ENCODE peak calls at places on chromosomes 16 and 17, in four cellular contexts. L is upper lobe of right lung, C is K562, Q is endothelial cell of umbilical vein. T is an unnamed sample.

GRCh38 chr17:72176902-72177660 is 56.3 kb downstream of the SOX9 start:
- DNase-seq in Q (no peak), C (no peak), L (no peak), T (no peak)

GRCh38 chr17:61309857-61310256 is 89.8 kb upstream of the TBX2 start:
- DNase-seq in Q (no peak), C (no peak), L (no peak), T (no peak)

GRCh38 chr17:80513201-80513600 is 31.4 kb upstream of the RPTOR start:
- DNase-seq in C (no peak), Q (no peak), L (no peak), T (no peak)

GRCh38 chr17:2949469-2950044 is 113.8 kb downstream of the OR1D5 start:
- DNase-seq in L (peak; percentile 46), C (no peak), Q (no peak), T (no peak)

GRCh38 chr17:34578656-34579016 is 746 bp upstream of the TMEM132E start:
- DNase-seq in L (no peak), Q (no peak), C (no peak), T (no peak)

GRCh38 chr17:29612404-29613370 is 10.0 kb downstream of the CORO6 start:
- DNase-seq in Q (no peak), L (no peak), C (no peak), T (no peak)

GRCh38 chr17:82710499-82711232 is 5.8 kb upstream of the FN3KRP start:
- DNase-seq in Q (no peak), C (no peak), L (no peak), T (no peak)

GRCh38 chr16:11297492-11298142 is 16.5 kb upstream of the PRM1 start:
- DNase-seq in C (peak; percentile 73), Q (peak; percentile 15), L (peak; percentile 91), T (peak; percentile 93)

GRCh38 chr16:426115-426905 is 861 bp downstream of the RAB11FIP3 start:
- DNase-seq in C (peak; percentile 65), L (no peak), Q (peak; percentile 16), T (peak; percentile 31)

GRCh38 chr17:17837966-17838962 is 1.5 kb upstream of the SREBF1 start:
- DNase-seq in Q (peak; percentile 59), C (no peak), L (peak; percentile 85), T (no peak)

GRCh38 chr17:19647697-19648474 is 665 bp upstream of the ALDH3A2 start:
- DNase-seq in C (no peak), Q (peak; percentile 72), L (peak; percentile 86), T (peak; percentile 65)

GRCh38 chr17:59298512-59298911 is 32.9 kb upstream of the YPEL2 start:
- DNase-seq in Q (no peak), C (no peak), L (no peak), T (no peak)

GRCh38 chr16:65786916-65787315 is 579.6 kb upstream of the CDH5 start:
- DNase-seq in Q (no peak), L (no peak), C (no peak), T (no peak)

DNA sequence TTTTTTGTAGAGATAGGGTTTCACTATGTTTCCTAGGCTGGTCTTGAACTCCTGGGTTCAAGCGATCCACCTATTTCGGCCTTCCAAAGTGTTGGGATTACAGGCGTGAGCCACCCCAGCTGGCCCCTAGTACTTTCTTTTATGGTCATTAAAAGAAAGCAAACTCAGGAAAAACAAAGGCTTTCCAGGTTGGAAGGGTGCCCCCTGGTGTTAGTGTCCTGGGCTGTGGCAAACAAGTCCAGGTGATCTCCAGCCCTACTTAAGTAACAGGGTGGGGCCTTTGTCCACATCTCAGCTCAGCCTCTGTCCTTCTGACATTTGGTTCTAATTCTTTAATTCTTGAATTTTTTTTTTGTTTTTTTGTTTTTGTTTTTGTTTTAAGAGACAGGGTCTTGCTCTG is 6.9 kb downstream of the IGFBP4 start:
- DNase-seq in L (no peak), C (peak; percentile 78), Q (peak; percentile 65), T (peak; percentile 63)
- TF ChIP-seq CTCF in L (peak; percentile 63), C (peak; percentile 74), Q (peak; percentile 64), T (peak; percentile 58)

GRCh38 chr16:3175157-3176153 is 12.5 kb upstream of the OR1F1 start:
- DNase-seq in C (peak; percentile 52), Q (peak; percentile 39), L (no peak), T (peak; percentile 75)

GRCh38 chr16:3174618-3175148 is 13.3 kb upstream of the OR1F1 start:
- DNase-seq in Q (no peak), C (no peak), L (no peak), T (no peak)

GRCh38 chr16:3171855-3172593 is 16.0 kb upstream of the OR1F1 start:
- DNase-seq in C (peak; percentile 73), Q (no peak), L (no peak), T (peak; percentile 86)

GRCh38 chr16:3171181-3171854 is 16.7 kb upstream of the OR1F1 start:
- DNase-seq in Q (no peak), C (no peak), L (no peak), T (peak; percentile 72)

GRCh38 chr16:3173892-3174617 is 13.9 kb upstream of the OR1F1 start:
- DNase-seq in C (peak; percentile 69), Q (no peak), L (no peak), T (peak; percentile 65)
- H3K4me3 ChIP-seq in C (peak overlapping the region; percentile 51), Q (no peak overlapping the region), L (no peak overlapping the region), T (peak overlapping the region; percentile 44)

GRCh38 chr16:85481206-85481605 is 131.9 kb upstream of the GSE1 start:
- DNase-seq in C (no peak), Q (no peak), L (no peak), T (no peak)

GRCh38 chr16:85477801-85478363 is 135.2 kb upstream of the GSE1 start:
- DNase-seq in L (no peak), Q (no peak), C (no peak), T (no peak)

GRCh38 chr16:85481738-85482137 is 131.4 kb upstream of the GSE1 start:
- DNase-seq in Q (no peak), C (no peak), L (no peak), T (no peak)

GRCh38 chr16:85480727-85481101 is 132.4 kb upstream of the GSE1 start:
- DNase-seq in Q (no peak), C (no peak), L (no peak), T (peak; percentile 30)

GRCh38 chr16:85479972-85480726 is 133.0 kb upstream of the GSE1 start:
- DNase-seq in L (peak; percentile 82), C (no peak), Q (no peak), T (peak; percentile 64)
- TF ChIP-seq CTCF in L (peak; percentile 35), C (no peak), Q (no peak), T (peak; percentile 76)

DNA sequence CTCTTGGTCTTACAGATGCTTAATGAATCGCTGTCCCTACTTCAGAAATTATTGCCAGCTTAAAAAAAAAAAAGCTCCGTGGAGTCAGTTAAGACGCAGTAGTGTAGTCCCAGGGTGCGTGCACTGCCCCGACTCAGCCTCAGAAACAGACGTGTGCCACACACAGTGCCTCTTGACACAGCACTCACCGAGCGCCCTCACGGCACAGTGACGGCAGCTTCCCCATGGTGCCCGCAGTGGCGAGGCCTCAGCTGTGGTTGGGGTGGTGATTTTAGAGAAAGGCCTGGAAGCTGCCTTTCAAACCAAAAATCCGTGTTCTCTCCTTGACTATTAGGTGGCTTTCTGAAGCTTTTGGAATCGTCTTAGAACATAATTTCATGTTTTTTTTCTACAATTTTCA is 13.9 kb downstream of the TCF25 start:
- DNase-seq in Q (no peak), C (no peak), L (no peak), T (no peak)
- H3K4me3 ChIP-seq in Q (no peak overlapping the region), C (no peak overlapping the region), L (no peak overlapping the region), T (no peak overlapping the region)

DNA sequence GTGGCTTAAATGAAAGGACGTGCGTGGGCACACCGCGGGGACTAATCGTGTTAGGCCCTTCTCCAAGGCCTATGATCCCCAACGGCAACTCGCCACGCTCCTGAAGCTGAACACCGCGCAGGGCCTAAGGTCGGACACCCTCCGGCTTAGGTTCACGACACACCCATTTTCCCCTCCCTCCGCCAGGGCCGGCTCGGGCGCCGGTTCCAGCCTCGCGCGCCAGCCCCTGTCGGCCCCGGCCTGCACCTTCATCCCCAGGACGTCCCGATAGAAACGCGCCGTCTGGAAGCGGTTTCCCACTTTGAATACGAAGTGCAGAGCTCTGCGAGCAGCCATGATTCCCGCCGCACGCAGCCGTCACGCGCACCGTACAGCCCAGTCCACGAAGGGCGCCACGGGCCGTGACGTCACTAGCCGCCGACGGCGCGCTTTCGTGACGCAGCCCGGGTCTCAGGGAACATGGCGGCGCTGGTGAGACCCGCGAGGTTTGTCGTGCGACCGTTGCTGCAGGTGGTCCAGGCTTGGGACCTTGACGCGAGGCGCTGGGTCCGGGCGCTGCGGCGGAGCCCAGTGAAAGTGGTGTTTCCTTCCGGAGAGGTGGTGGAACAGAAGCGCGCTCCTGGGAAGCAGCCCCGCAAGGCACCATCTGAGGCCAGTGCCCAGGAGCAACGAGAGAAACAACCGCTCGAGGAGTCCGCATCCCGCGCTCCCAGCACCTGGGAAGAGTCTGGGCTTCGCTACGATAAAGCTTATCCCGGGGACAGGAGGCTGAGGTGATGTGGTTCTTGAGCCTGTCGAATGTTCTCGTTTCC is at the start of the genes GLOD4 and MRM3:
- DNase-seq in C (peak; percentile 82), Q (peak; percentile 92), L (peak; percentile 97), T (peak; percentile 92)
- TF ChIP-seq CTCF in C (no peak), Q (no peak), L (peak; percentile 11), T (no peak)

DNA sequence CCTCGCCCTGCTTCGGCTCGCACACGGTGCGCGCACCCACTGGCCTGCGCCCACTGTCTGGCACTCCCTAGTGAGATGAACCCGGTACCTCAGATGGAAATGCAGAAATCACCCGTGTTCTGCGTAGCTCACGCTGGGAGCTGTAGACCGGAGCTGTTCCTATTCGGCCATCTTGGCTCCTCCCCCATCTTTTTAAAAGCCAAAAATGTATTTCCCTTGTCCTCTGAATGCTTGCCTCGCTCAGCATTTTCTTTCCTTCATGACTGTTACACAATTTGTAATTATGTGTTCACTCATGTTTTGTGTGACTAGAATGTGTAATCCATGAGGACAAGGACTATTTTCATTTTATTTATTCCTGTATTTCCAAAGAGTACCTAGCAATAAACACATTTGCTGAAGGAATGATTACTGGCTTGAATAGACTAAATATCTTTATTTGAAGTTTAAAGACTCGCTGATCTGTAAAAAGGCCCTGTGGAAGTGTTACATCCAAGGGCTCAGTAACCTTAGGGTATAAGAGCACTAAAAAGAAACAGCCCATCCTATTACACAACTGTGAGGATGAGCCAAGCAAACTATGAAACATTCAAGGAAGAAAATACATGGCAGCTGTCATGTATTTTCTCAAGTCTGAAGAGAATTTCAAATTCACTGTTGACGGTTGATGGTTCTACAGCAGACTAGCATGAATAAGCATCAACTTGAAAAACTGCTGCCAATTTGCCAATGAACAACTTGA is 192.7 kb downstream of the MYO1D start:
- DNase-seq in C (no peak), L (no peak), Q (no peak), T (no peak)
- H3K4me3 ChIP-seq in C (no peak overlapping the region), L (no peak overlapping the region), Q (no peak overlapping the region), T (no peak overlapping the region)

GRCh38 chr16:66926171-66926570 is 836 bp upstream of the RRAD start:
- DNase-seq in Q (no peak), L (no peak), C (no peak), T (no peak)

GRCh38 chr16:66927918-66928649 is 2.7 kb upstream of the RRAD start:
- DNase-seq in L (no peak), Q (no peak), C (no peak), T (peak; percentile 20)

GRCh38 chr16:66927012-66927436 is 1.7 kb upstream of the RRAD start:
- DNase-seq in Q (no peak), L (peak; percentile 82), C (no peak), T (peak; percentile 49)

GRCh38 chr16:66930189-66930588 is 4.0 kb downstream of the CIAO2B start:
- DNase-seq in Q (no peak), C (peak; percentile 46), L (no peak), T (no peak)

GRCh38 chr16:66928702-66929388 is 3.5 kb upstream of the RRAD start:
- DNase-seq in Q (no peak), C (peak; percentile 65), L (no peak), T (peak; percentile 53)
- TF ChIP-seq CTCF in Q (peak; percentile 13), C (peak; percentile 78), L (peak; percentile 31), T (peak; percentile 23)

GRCh38 chr17:43645765-43646481 is 15.8 kb downstream of the MEOX1 start:
- DNase-seq in C (no peak), Q (peak; percentile 61), L (peak; percentile 84), T (no peak)
- H3K4me3 ChIP-seq in C (no peak overlapping the region), Q (peak overlapping the region; percentile 45), L (peak overlapping the region; percentile 45), T (no peak overlapping the region)